ENCODE peak calls at places on chromosomes 4 and X, in nine cellular contexts. P is GDM1; J is trophoblast cell; U is activated CD8-positive, alpha-beta memory T cell treated with anti-CD3 and anti-CD28 coated beads, Interleukin-2, amount 50 U/mL, for 48 hours; G is A172; T is CD4-positive, alpha-beta T cell; V is NCI-H1930; Q is NCI-H1436 treated with DMSO at 0.1 percent for 48 hours; S is mammary epithelial cell. Y is an unnamed sample.

GRCh38 chr4:76803522-76803921 is 94.4 kb downstream of the SOWAHB start:
- DNase-seq in P (no peak), J (peak), U (no peak), G (peak), T (no peak), V (peak), Q (peak), S (peak), Y (no peak)

GRCh38 chr4:6461301-6462165 is 10.9 kb downstream of the PPP2R2C start:
- DNase-seq in P (no peak), J (no peak), U (peak), G (peak), T (no peak), V (no peak), Q (no peak), S (no peak), Y (peak)

GRCh38 chrX:134761788-134762187 is 103.5 kb upstream of the PLAC1 start:
- DNase-seq in P (no peak), J (no peak), U (no peak), G (no peak), T (no peak), V (no peak), Q (no peak), S (no peak), Y (no peak)

GRCh38 chrX:69285401-69285871 is 120.2 kb upstream of the PJA1 start:
- DNase-seq in P (no peak), J (no peak), U (no peak), G (no peak), T (no peak), V (no peak), Q (no peak), S (no peak), Y (peak)

GRCh38 chr4:108861339-108861738 is 98.5 kb upstream of the ETNPPL start:
- DNase-seq in P (no peak), J (no peak), U (no peak), G (no peak), T (no peak), V (no peak), Q (no peak), S (peak), Y (no peak)

GRCh38 chr4:75494563-75494962 is 19.6 kb downstream of the RCHY1 start:
- DNase-seq in P (no peak), J (no peak), U (no peak), G (peak), T (no peak), V (no peak), Q (no peak), S (peak), Y (no peak)

GRCh38 chr4:110088670-110089069 is 109.7 kb downstream of the ELOVL6 start:
- DNase-seq in P (no peak), J (no peak), U (no peak), G (peak), T (no peak), V (no peak), Q (no peak), S (peak), Y (no peak)

GRCh38 chr4:3401436-3402171 is 40.2 kb upstream of the HGFAC start:
- DNase-seq in P (no peak), J (no peak), U (no peak), G (no peak), T (no peak), V (no peak), Q (no peak), S (no peak), Y (no peak)

GRCh38 chr4:123488916-123489315 is 92.3 kb downstream of the SPRY1 start:
- DNase-seq in P (peak), J (no peak), U (no peak), G (peak), T (no peak), V (no peak), Q (no peak), S (peak), Y (no peak)

GRCh38 chr4:88526221-88526815 is 2.7 kb upstream of the PYURF start:
- DNase-seq in P (no peak), J (no peak), U (no peak), G (no peak), T (no peak), V (no peak), Q (peak), S (peak), Y (no peak)

GRCh38 chrX:2823795-2824386 is 4.8 kb upstream of the GYG2 start:
- DNase-seq in P (no peak), J (no peak), U (no peak), G (no peak), T (no peak), V (no peak), Q (no peak), S (no peak), Y (no peak)

GRCh38 chr4:155190099-155190498 is 18.3 kb upstream of the NPY2R start:
- DNase-seq in P (no peak), J (no peak), U (no peak), G (no peak), T (no peak), V (no peak), Q (no peak), S (no peak), Y (no peak)

GRCh38 chr4:122458625-122459024 is 2.1 kb upstream of the IL2 start:
- DNase-seq in P (no peak), J (peak), U (no peak), G (peak), T (peak), V (no peak), Q (no peak), S (no peak), Y (no peak)

GRCh38 chrX:123860983-123861382 is 1.1 kb downstream of the XIAP start:
- DNase-seq in P (no peak), J (no peak), U (no peak), G (no peak), T (no peak), V (no peak), Q (no peak), S (peak), Y (no peak)

GRCh38 chr4:145179201-145179860 is 1.1 kb downstream of the OTUD4 start:
- DNase-seq in P (peak), J (peak), U (peak), G (peak), T (peak), V (no peak), Q (no peak), S (peak), Y (peak)

GRCh38 chr4:700587-701264 is 4.9 kb upstream of the PCGF3 start:
- DNase-seq in P (no peak), J (no peak), U (no peak), G (no peak), T (no peak), V (no peak), Q (no peak), S (no peak), Y (no peak)

GRCh38 chr4:55378617-55379467 is 16.9 kb upstream of the TMEM165 start:
- DNase-seq in P (no peak), J (peak), U (no peak), G (peak), T (no peak), V (no peak), Q (no peak), S (peak), Y (no peak)

GRCh38 chr4:108270466-108271450 is 102.0 kb upstream of the LEF1 start:
- DNase-seq in P (no peak), J (no peak), U (no peak), G (peak), T (no peak), V (no peak), Q (no peak), S (peak), Y (no peak)

GRCh38 chr4:1293981-1294380 is 4.3 kb downstream of the MAEA start:
- DNase-seq in P (no peak), J (no peak), U (no peak), G (no peak), T (no peak), V (no peak), Q (no peak), S (no peak), Y (no peak)

GRCh38 chr4:6705638-6706037 is 4.0 kb downstream of the MRFAP1L1 start:
- DNase-seq in P (no peak), J (no peak), U (no peak), G (no peak), T (no peak), V (no peak), Q (no peak), S (no peak), Y (no peak)

GRCh38 chr4:36332023-36332781 is 50.8 kb downstream of the DTHD1 start:
- DNase-seq in P (no peak), J (no peak), U (no peak), G (peak), T (no peak), V (no peak), Q (no peak), S (no peak), Y (no peak)

GRCh38 chr4:2489841-2490552 is 21.1 kb downstream of the RNF4 start:
- DNase-seq in P (no peak), J (no peak), U (no peak), G (no peak), T (no peak), V (no peak), Q (no peak), S (no peak), Y (no peak)

GRCh38 chr4:45241976-45242375 is 515.6 kb upstream of the GNPDA2 start:
- DNase-seq in P (no peak), J (no peak), U (no peak), G (no peak), T (no peak), V (no peak), Q (no peak), S (peak), Y (no peak)

GRCh38 chr4:101597204-101597603 is 193.3 kb upstream of the BANK1 start:
- DNase-seq in P (no peak), J (no peak), U (no peak), G (no peak), T (no peak), V (no peak), Q (no peak), S (no peak), Y (no peak)

GRCh38 chr4:137660211-137660610 is 127.9 kb upstream of the PCDH18 start:
- DNase-seq in P (no peak), J (no peak), U (no peak), G (no peak), T (no peak), V (no peak), Q (no peak), S (no peak), Y (no peak)

GRCh38 chr4:112058433-112058832 is 86.8 kb upstream of the FAM241A start:
- DNase-seq in P (no peak), J (no peak), U (no peak), G (peak), T (no peak), V (no peak), Q (no peak), S (peak), Y (no peak)

GRCh38 chr4:7357296-7357680 is 77.4 kb downstream of the PSAPL1 start:
- DNase-seq in P (no peak), J (no peak), U (no peak), G (no peak), T (no peak), V (no peak), Q (no peak), S (no peak), Y (no peak)

Y was measured in ecto neural progenitor cell.